ENCODE peak calls at places on chromosomes 13 and 19, in eight cellular contexts. E is heart right ventricle; M is cardiac muscle cell; L is CD8-positive, alpha-beta T cell; J is pons; C is cardiac fibroblast; G is fibroblast of villous mesenchyme; N is astrocyte of the spinal cord. V is an unnamed sample.

GRCh38 chr13:108365255-108365654 is 95.7 kb downstream of the TNFSF13B start:
- DNase-seq in E (no peak), M (no peak), L (no peak), J (no peak), C (no peak), G (no peak), N (no peak), V (no peak)

GRCh38 chr19:39830406-39830805 is 3.6 kb downstream of the DYRK1B start:
- DNase-seq in E (no peak), M (no peak), L (no peak), J (no peak), C (no peak), G (no peak), N (no peak), V (no peak)

GRCh38 chr19:29806098-29806866 is 5.5 kb upstream of the CCNE1 start:
- DNase-seq in E (peak), M (peak), L (no peak), J (peak), C (peak), G (peak), N (no peak), V (peak)

GRCh38 chr19:16428372-16429036 is 43.3 kb downstream of the EPS15L1 start:
- DNase-seq in E (no peak), M (no peak), L (no peak), J (no peak), C (no peak), G (no peak), N (no peak), V (no peak)

GRCh38 chr13:51148223-51148951 is 37.3 kb upstream of the C13orf42 start:
- DNase-seq in E (no peak), M (peak), L (no peak), J (no peak), C (peak), G (no peak), N (peak), V (no peak)

GRCh38 chr19:32224371-32225244 is 120.8 kb upstream of the ZNF507 start:
- DNase-seq in E (peak), M (peak), L (peak), J (peak), C (peak), G (peak), N (peak), V (peak)

GRCh38 chr13:97798836-97799235 is 154.6 kb upstream of the IPO5 start:
- DNase-seq in E (no peak), M (peak), L (no peak), J (no peak), C (peak), G (peak), N (peak), V (no peak)

GRCh38 chr19:13150919-13151604 is 851 bp downstream of the IER2 start:
- DNase-seq in E (peak), M (peak), L (no peak), J (peak), C (no peak), G (no peak), N (no peak), V (peak)

GRCh38 chr13:46968450-46968849 is 71.6 kb upstream of the HTR2A start:
- DNase-seq in E (no peak), M (no peak), L (no peak), J (no peak), C (no peak), G (no peak), N (no peak), V (no peak)

GRCh38 chr19:50371914-50372475 is 4.3 kb upstream of the NR1H2 start:
- DNase-seq in E (no peak), M (no peak), L (no peak), J (no peak), C (no peak), G (no peak), N (no peak), V (no peak)

GRCh38 chr19:55597493-55597892 is 1.8 kb downstream of the FIZ1 start:
- DNase-seq in E (no peak), M (no peak), L (no peak), J (no peak), C (no peak), G (no peak), N (no peak), V (no peak)

GRCh38 chr13:43874512-43875092 is 4.9 kb downstream of the CCDC122 start:
- DNase-seq in E (no peak), M (peak), L (no peak), J (peak), C (peak), G (peak), N (peak), V (peak)

GRCh38 chr19:19260842-19261241 is 12.3 kb downstream of the TM6SF2 start:
- DNase-seq in E (no peak), M (no peak), L (no peak), J (no peak), C (no peak), G (no peak), N (no peak), V (no peak)

V was measured in cerebellar cortex.